ENCODE peak calls at places on chromosomes 2 and 18, in seven cellular contexts. One of them, this sample, is unnamed.

GRCh38 chr2:188966079-188966571 is 8.0 kb upstream of the COL3A1 start:
- DNase-seq in GM10248: no peak
- DNase-seq in hypothalamus: no peak
- DNase-seq in upper lobe of left lung: no peak
- DNase-seq in brain microvascular endothelial cell: no peak
- DNase-seq in activated B cell treated with CpG ODN at 0.5 μM for 24 hours: no peak
- DNase-seq in activated T-cell treated with anti-CD3 and anti-CD28 coated beads, Interleukin-2, amount 50 U/mL, for 72 hours: no peak
- DNase-seq in this sample: no peak

GRCh38 chr2:71615769-71616730 is 162.7 kb downstream of the DYSF start:
- DNase-seq in GM10248: no peak
- DNase-seq in activated T-cell treated with anti-CD3 and anti-CD28 coated beads, Interleukin-2, amount 50 U/mL, for 72 hours: no peak
- DNase-seq in brain microvascular endothelial cell: no peak
- DNase-seq in activated B cell treated with CpG ODN at 0.5 μM for 24 hours: no peak
- DNase-seq in hypothalamus: no peak
- DNase-seq in upper lobe of left lung: peak
- DNase-seq in this sample: no peak

GRCh38 chr2:26035110-26035728 is 1.3 kb downstream of the RAB10 start:
- DNase-seq in brain microvascular endothelial cell: no peak
- DNase-seq in hypothalamus: no peak
- DNase-seq in activated B cell treated with CpG ODN at 0.5 μM for 24 hours: no peak
- DNase-seq in GM10248: no peak
- DNase-seq in activated T-cell treated with anti-CD3 and anti-CD28 coated beads, Interleukin-2, amount 50 U/mL, for 72 hours: peak
- DNase-seq in upper lobe of left lung: no peak
- DNase-seq in this sample: no peak

GRCh38 chr2:127410871-127411396 is 7.3 kb upstream of the PROC start:
- DNase-seq in activated B cell treated with CpG ODN at 0.5 μM for 24 hours: no peak
- DNase-seq in upper lobe of left lung: no peak
- DNase-seq in brain microvascular endothelial cell: no peak
- DNase-seq in GM10248: peak
- DNase-seq in activated T-cell treated with anti-CD3 and anti-CD28 coated beads, Interleukin-2, amount 50 U/mL, for 72 hours: no peak
- DNase-seq in hypothalamus: no peak
- DNase-seq in this sample: peak

GRCh38 chr2:145245268-145245667 is 725.3 kb upstream of the ZEB2 start:
- DNase-seq in activated B cell treated with CpG ODN at 0.5 μM for 24 hours: no peak
- DNase-seq in hypothalamus: no peak
- DNase-seq in GM10248: no peak
- DNase-seq in brain microvascular endothelial cell: no peak
- DNase-seq in upper lobe of left lung: no peak
- DNase-seq in activated T-cell treated with anti-CD3 and anti-CD28 coated beads, Interleukin-2, amount 50 U/mL, for 72 hours: no peak
- DNase-seq in this sample: no peak

GRCh38 chr2:118988706-118989105 is 46.7 kb downstream of the MARCO start:
- DNase-seq in brain microvascular endothelial cell: no peak
- DNase-seq in GM10248: no peak
- DNase-seq in hypothalamus: no peak
- DNase-seq in upper lobe of left lung: peak
- DNase-seq in activated B cell treated with CpG ODN at 0.5 μM for 24 hours: no peak
- DNase-seq in activated T-cell treated with anti-CD3 and anti-CD28 coated beads, Interleukin-2, amount 50 U/mL, for 72 hours: no peak
- DNase-seq in this sample: no peak

GRCh38 chr18:62744076-62744705 is 28.9 kb downstream of the PHLPP1 start:
- DNase-seq in hypothalamus: no peak
- DNase-seq in GM10248: peak
- DNase-seq in brain microvascular endothelial cell: no peak
- DNase-seq in activated B cell treated with CpG ODN at 0.5 μM for 24 hours: peak
- DNase-seq in activated T-cell treated with anti-CD3 and anti-CD28 coated beads, Interleukin-2, amount 50 U/mL, for 72 hours: no peak
- DNase-seq in upper lobe of left lung: no peak
- DNase-seq in this sample: no peak

GRCh38 chr2:235654115-235654514 is 160.3 kb downstream of the AGAP1 start:
- DNase-seq in activated T-cell treated with anti-CD3 and anti-CD28 coated beads, Interleukin-2, amount 50 U/mL, for 72 hours: no peak
- DNase-seq in hypothalamus: no peak
- DNase-seq in activated B cell treated with CpG ODN at 0.5 μM for 24 hours: no peak
- DNase-seq in brain microvascular endothelial cell: peak
- DNase-seq in GM10248: no peak
- DNase-seq in upper lobe of left lung: no peak
- DNase-seq in this sample: no peak

GRCh38 chr18:23716516-23716915 is 27.3 kb downstream of the LAMA3 start:
- DNase-seq in activated B cell treated with CpG ODN at 0.5 μM for 24 hours: no peak
- DNase-seq in upper lobe of left lung: no peak
- DNase-seq in brain microvascular endothelial cell: peak
- DNase-seq in activated T-cell treated with anti-CD3 and anti-CD28 coated beads, Interleukin-2, amount 50 U/mL, for 72 hours: no peak
- DNase-seq in hypothalamus: no peak
- DNase-seq in GM10248: no peak
- DNase-seq in this sample: peak

GRCh38 chr2:29663266-29663665 is 258.1 kb downstream of the ALK start:
- DNase-seq in activated T-cell treated with anti-CD3 and anti-CD28 coated beads, Interleukin-2, amount 50 U/mL, for 72 hours: no peak
- DNase-seq in hypothalamus: no peak
- DNase-seq in activated B cell treated with CpG ODN at 0.5 μM for 24 hours: no peak
- DNase-seq in upper lobe of left lung: no peak
- DNase-seq in brain microvascular endothelial cell: peak
- DNase-seq in GM10248: no peak
- DNase-seq in this sample: no peak

GRCh38 chr2:196849895-196850294 is 40.7 kb upstream of the C2orf66 start:
- DNase-seq in upper lobe of left lung: no peak
- DNase-seq in GM10248: no peak
- DNase-seq in hypothalamus: no peak
- DNase-seq in activated T-cell treated with anti-CD3 and anti-CD28 coated beads, Interleukin-2, amount 50 U/mL, for 72 hours: no peak
- DNase-seq in brain microvascular endothelial cell: peak
- DNase-seq in activated B cell treated with CpG ODN at 0.5 μM for 24 hours: no peak
- DNase-seq in this sample: peak

GRCh38 chr2:121735520-121736074 is 1.1 kb downstream of the NIFK start:
- DNase-seq in brain microvascular endothelial cell: no peak
- DNase-seq in hypothalamus: no peak
- DNase-seq in activated T-cell treated with anti-CD3 and anti-CD28 coated beads, Interleukin-2, amount 50 U/mL, for 72 hours: no peak
- DNase-seq in GM10248: no peak
- DNase-seq in upper lobe of left lung: no peak
- DNase-seq in activated B cell treated with CpG ODN at 0.5 μM for 24 hours: no peak
- DNase-seq in this sample: no peak

GRCh38 chr2:172462393-172463381 is 35.3 kb downstream of the ITGA6 start:
- DNase-seq in upper lobe of left lung: no peak
- DNase-seq in activated B cell treated with CpG ODN at 0.5 μM for 24 hours: no peak
- DNase-seq in hypothalamus: no peak
- DNase-seq in GM10248: peak
- DNase-seq in activated T-cell treated with anti-CD3 and anti-CD28 coated beads, Interleukin-2, amount 50 U/mL, for 72 hours: peak
- DNase-seq in brain microvascular endothelial cell: no peak
- DNase-seq in this sample: no peak

GRCh38 chr2:222398446-222398885 is 25.9 kb upstream of the SGPP2 start:
- DNase-seq in activated B cell treated with CpG ODN at 0.5 μM for 24 hours: no peak
- DNase-seq in GM10248: no peak
- DNase-seq in activated T-cell treated with anti-CD3 and anti-CD28 coated beads, Interleukin-2, amount 50 U/mL, for 72 hours: no peak
- DNase-seq in hypothalamus: no peak
- DNase-seq in upper lobe of left lung: no peak
- DNase-seq in brain microvascular endothelial cell: no peak
- DNase-seq in this sample: peak

GRCh38 chr2:178723786-178724346 is 83.4 kb downstream of the TTN start:
- DNase-seq in upper lobe of left lung: no peak
- DNase-seq in hypothalamus: no peak
- DNase-seq in GM10248: no peak
- DNase-seq in activated T-cell treated with anti-CD3 and anti-CD28 coated beads, Interleukin-2, amount 50 U/mL, for 72 hours: no peak
- DNase-seq in brain microvascular endothelial cell: no peak
- DNase-seq in activated B cell treated with CpG ODN at 0.5 μM for 24 hours: no peak
- DNase-seq in this sample: no peak

GRCh38 chr2:45964226-45964841 is 312.9 kb downstream of the PRKCE start:
- DNase-seq in activated T-cell treated with anti-CD3 and anti-CD28 coated beads, Interleukin-2, amount 50 U/mL, for 72 hours: no peak
- DNase-seq in brain microvascular endothelial cell: peak
- DNase-seq in upper lobe of left lung: peak
- DNase-seq in GM10248: no peak
- DNase-seq in hypothalamus: peak
- DNase-seq in activated B cell treated with CpG ODN at 0.5 μM for 24 hours: no peak
- DNase-seq in this sample: peak

GRCh38 chr2:14745288-14746076 is 113.0 kb downstream of the LRATD1 start:
- DNase-seq in hypothalamus: no peak
- DNase-seq in activated B cell treated with CpG ODN at 0.5 μM for 24 hours: no peak
- DNase-seq in GM10248: no peak
- DNase-seq in upper lobe of left lung: no peak
- DNase-seq in activated T-cell treated with anti-CD3 and anti-CD28 coated beads, Interleukin-2, amount 50 U/mL, for 72 hours: no peak
- DNase-seq in brain microvascular endothelial cell: no peak
- DNase-seq in this sample: no peak

GRCh38 chr2:6970976-6971480 is 53.8 kb downstream of the RNF144A start:
- DNase-seq in GM10248: no peak
- DNase-seq in activated B cell treated with CpG ODN at 0.5 μM for 24 hours: no peak
- DNase-seq in upper lobe of left lung: no peak
- DNase-seq in activated T-cell treated with anti-CD3 and anti-CD28 coated beads, Interleukin-2, amount 50 U/mL, for 72 hours: no peak
- DNase-seq in hypothalamus: no peak
- DNase-seq in brain microvascular endothelial cell: no peak
- DNase-seq in this sample: no peak

GRCh38 chr2:190765386-190766173 is 115.0 kb upstream of the GLS start:
- DNase-seq in hypothalamus: no peak
- DNase-seq in upper lobe of left lung: no peak
- DNase-seq in activated B cell treated with CpG ODN at 0.5 μM for 24 hours: no peak
- DNase-seq in activated T-cell treated with anti-CD3 and anti-CD28 coated beads, Interleukin-2, amount 50 U/mL, for 72 hours: peak
- DNase-seq in brain microvascular endothelial cell: peak
- DNase-seq in GM10248: no peak
- DNase-seq in this sample: peak

This sample was measured in H4.